ENCODE peak calls at places on chromosomes 4 and X, in four cellular contexts. H is K562, I is SK-N-SH, L is GM12878. Q is an unnamed sample.

GRCh38 chr4:174198396-174199179 is 84.9 kb downstream of the FBXO8 start:
- DNase-seq in H (no peak), I (peak), L (no peak), Q (no peak)

GRCh38 chrX:9611436-9612145 is 146.7 kb downstream of the TBL1X start:
- DNase-seq in H (no peak), I (peak), L (no peak), Q (peak)

GRCh38 chrX:136201601-136202000 is 49.6 kb downstream of the MAP7D3 start:
- DNase-seq in H (no peak), I (no peak), L (no peak), Q (no peak)

GRCh38 chr4:88722828-88723227 is 25.2 kb upstream of the NAP1L5 start:
- DNase-seq in H (no peak), I (no peak), L (no peak), Q (no peak)

GRCh38 chr4:55435136-55435535 is 39.4 kb downstream of the TMEM165 start:
- DNase-seq in H (no peak), I (no peak), L (peak), Q (no peak)

GRCh38 chrX:108122748-108123147 is 31.2 kb downstream of the ATG4A start:
- DNase-seq in H (no peak), I (no peak), L (no peak), Q (no peak)

GRCh38 chr4:174317531-174317930 is 33.8 kb downstream of the CEP44 start:
- DNase-seq in H (no peak), I (no peak), L (no peak), Q (no peak)

GRCh38 chr4:73609688-73610087 is 10.5 kb downstream of the RASSF6 start:
- DNase-seq in H (no peak), I (no peak), L (no peak), Q (peak)

GRCh38 chr4:169270156-169270809 is 473 bp downstream of the SH3RF1 start:
- DNase-seq in H (peak), I (peak), L (no peak), Q (no peak)

GRCh38 chr4:8157496-8157895 is 1.1 kb downstream of the ABLIM2 start:
- DNase-seq in H (no peak), I (no peak), L (no peak), Q (no peak)

GRCh38 chrX:10030570-10030969 is 63.4 kb downstream of the CLDN34 start:
- DNase-seq in H (no peak), I (no peak), L (no peak), Q (peak)

GRCh38 chrX:66915893-66916292 is 277.0 kb upstream of the EDA2R start:
- DNase-seq in H (no peak), I (no peak), L (no peak), Q (no peak)

GRCh38 chr4:76430519-76431388 is 4.3 kb upstream of the SHROOM3 start:
- DNase-seq in H (no peak), I (peak), L (no peak), Q (peak)

GRCh38 chr4:3209551-3210325 is 39.2 kb upstream of the MSANTD1 start:
- DNase-seq in H (no peak), I (no peak), L (no peak), Q (no peak)

GRCh38 chr4:54971474-54971950 is 153.9 kb downstream of the KDR start:
- DNase-seq in H (peak), I (peak), L (no peak), Q (peak)

GRCh38 chrX:136907626-136908025 is 27.1 kb upstream of the RBMX start:
- DNase-seq in H (no peak), I (no peak), L (no peak), Q (no peak)

GRCh38 chr4:56698329-56698728 is 17.2 kb upstream of the HOPX start:
- DNase-seq in H (no peak), I (no peak), L (no peak), Q (no peak)

GRCh38 chr4:6331468-6331867 is 61.8 kb downstream of the WFS1 start:
- DNase-seq in H (no peak), I (no peak), L (no peak), Q (no peak)

GRCh38 chrX:133970021-133970550 is 15.3 kb downstream of the GPC3 start:
- DNase-seq in H (no peak), I (no peak), L (no peak), Q (no peak)

GRCh38 chrX:72301781-72302180 is 3.9 kb downstream of the CITED1 start:
- DNase-seq in H (no peak), I (no peak), L (no peak), Q (no peak)

GRCh38 chr4:137749466-137749865 is 217.2 kb upstream of the PCDH18 start:
- DNase-seq in H (no peak), I (no peak), L (no peak), Q (no peak)

GRCh38 chrX:18146954-18147353 is 73.7 kb downstream of the BEND2 start:
- DNase-seq in H (peak), I (no peak), L (no peak), Q (peak)

GRCh38 chrX:1167466-1167865 is 45.0 kb downstream of the CRLF2 start:
- DNase-seq in H (no peak), I (no peak), L (no peak), Q (no peak)

GRCh38 chr4:15895517-15895916 is 43.0 kb downstream of the FGFBP1 start:
- DNase-seq in H (no peak), I (no peak), L (no peak), Q (no peak)

GRCh38 chr4:1408418-1408817 is 2.2 kb upstream of the NKX1-1 start:
- DNase-seq in H (no peak), I (peak), L (no peak), Q (no peak)

DNA sequence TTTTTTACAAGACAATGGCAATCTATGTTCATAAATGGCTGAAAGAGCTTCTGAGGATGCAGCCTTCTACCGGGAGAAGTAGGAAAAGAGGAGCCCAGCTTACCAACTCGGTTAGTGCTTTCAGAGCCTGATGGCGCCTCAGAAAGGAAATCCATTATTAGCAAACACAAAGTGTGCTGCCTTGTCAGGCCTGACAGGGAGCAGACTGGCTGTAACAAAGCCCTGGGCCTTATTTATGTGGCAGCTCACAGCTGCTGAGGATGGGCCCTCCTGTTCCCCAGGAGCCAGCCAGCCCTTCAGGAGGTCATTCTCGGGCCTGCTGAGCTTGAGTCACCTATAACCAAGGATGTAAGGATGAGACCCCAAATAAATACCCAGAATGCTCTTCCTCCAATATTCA is 226.8 kb upstream of the RASGEF1B start:
- DNase-seq in H (no peak), I (no peak), L (no peak), Q (no peak)
- TF ChIP-seq MXI1 in H (no peak), I (no peak), L (no peak), Q (no peak)

GRCh38 chr4:30867427-30867826 is 147.3 kb downstream of the PCDH7 start:
- DNase-seq in H (no peak), I (no peak), L (no peak), Q (no peak)
- TF ChIP-seq SIN3A in H (no peak), I (no peak), L (no peak), Q (no peak)

GRCh38 chr4:116387942-116388474 is 697.4 kb downstream of the TRAM1L1 start:
- DNase-seq in H (no peak), I (no peak), L (no peak), Q (no peak)

GRCh38 chr4:116386856-116387255 is 698.5 kb downstream of the TRAM1L1 start:
- DNase-seq in H (no peak), I (no peak), L (no peak), Q (no peak)

GRCh38 chr4:116391020-116391419 is 694.4 kb downstream of the TRAM1L1 start:
- DNase-seq in H (no peak), I (no peak), L (no peak), Q (no peak)

GRCh38 chr4:116385583-116385982 is 699.8 kb downstream of the TRAM1L1 start:
- DNase-seq in H (no peak), I (no peak), L (no peak), Q (no peak)

GRCh38 chr4:116389139-116389538 is 696.2 kb downstream of the TRAM1L1 start:
- DNase-seq in H (no peak), I (no peak), L (no peak), Q (no peak)
- TF ChIP-seq MXI1 in H (no peak), I (no peak), L (no peak), Q (no peak)

DNA sequence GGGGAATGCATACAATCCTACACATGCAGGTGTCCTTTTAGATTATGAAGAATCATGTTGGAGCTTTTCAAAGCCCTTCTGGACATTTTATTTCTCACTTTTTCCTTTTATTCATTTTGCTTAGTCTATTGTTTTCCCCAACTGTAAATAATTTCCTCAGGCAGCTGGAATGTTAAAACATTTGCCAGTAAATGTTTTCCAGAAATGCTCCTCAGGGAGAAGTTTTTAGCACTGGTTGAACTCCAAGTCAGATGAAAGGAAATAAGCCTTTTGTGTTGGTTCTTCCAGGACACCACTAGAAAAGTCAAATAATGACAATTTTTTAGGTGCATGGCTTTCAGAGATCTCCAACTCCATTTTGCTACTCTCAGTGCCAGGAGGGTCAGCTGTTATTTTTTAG is 128.0 kb downstream of the IL13RA2 start:
- DNase-seq in H (no peak), I (no peak), L (no peak), Q (no peak)
- TF ChIP-seq SIN3A in H (no peak), I (no peak), L (no peak), Q (no peak)

GRCh38 chr4:94332983-94333590 is 9.5 kb downstream of the HPGDS start:
- DNase-seq in H (no peak), I (no peak), L (no peak), Q (peak)
- TF ChIP-seq MXI1 in H (no peak), I (no peak), L (no peak), Q (no peak)

GRCh38 chrX:118228456-118228855 is 111.8 kb upstream of the KLHL13 start:
- DNase-seq in H (no peak), I (no peak), L (no peak), Q (no peak)

GRCh38 chrX:118221733-118222132 is 105.1 kb upstream of the KLHL13 start:
- DNase-seq in H (no peak), I (no peak), L (no peak), Q (no peak)

GRCh38 chrX:118228041-118228440 is 111.4 kb upstream of the KLHL13 start:
- DNase-seq in H (no peak), I (no peak), L (no peak), Q (no peak)

GRCh38 chrX:118221257-118221656 is 104.6 kb upstream of the KLHL13 start:
- DNase-seq in H (no peak), I (peak), L (no peak), Q (no peak)

DNA sequence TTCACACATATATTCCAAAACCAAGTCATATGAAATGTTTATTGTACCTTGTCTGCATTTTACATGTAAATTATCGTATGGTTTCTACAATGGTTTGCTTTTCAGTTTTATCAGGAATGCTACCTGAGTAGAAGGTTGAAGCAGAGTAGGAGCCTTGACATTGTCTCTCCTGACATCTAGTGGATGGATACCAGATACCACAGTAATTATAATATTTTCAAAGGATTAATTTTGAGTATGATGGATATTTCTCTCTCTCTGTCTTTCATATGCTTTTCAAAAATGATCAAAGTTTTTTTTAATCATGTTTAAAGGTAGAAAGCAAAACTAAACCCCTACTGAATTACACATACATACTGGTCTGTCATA is 109.4 kb upstream of the KLHL13 start:
- DNase-seq in H (no peak), I (peak), L (peak), Q (peak)
- TF ChIP-seq SIN3A in H (no peak), I (no peak), L (no peak), Q (no peak)

GRCh38 chrX:48960291-48960690 is 2.9 kb upstream of the OTUD5 start:
- DNase-seq in H (no peak), I (no peak), L (no peak), Q (no peak)

GRCh38 chrX:48957827-48958634 is 624 bp upstream of the OTUD5 start:
- DNase-seq in H (peak), I (peak), L (peak), Q (peak)

GRCh38 chrX:48956728-48957414 is 536 bp downstream of the OTUD5 start:
- DNase-seq in H (peak), I (no peak), L (no peak), Q (no peak)

GRCh38 chrX:48957477-48957826 is at the start of gene OTUD5:
- DNase-seq in H (peak), I (peak), L (no peak), Q (peak)

DNA sequence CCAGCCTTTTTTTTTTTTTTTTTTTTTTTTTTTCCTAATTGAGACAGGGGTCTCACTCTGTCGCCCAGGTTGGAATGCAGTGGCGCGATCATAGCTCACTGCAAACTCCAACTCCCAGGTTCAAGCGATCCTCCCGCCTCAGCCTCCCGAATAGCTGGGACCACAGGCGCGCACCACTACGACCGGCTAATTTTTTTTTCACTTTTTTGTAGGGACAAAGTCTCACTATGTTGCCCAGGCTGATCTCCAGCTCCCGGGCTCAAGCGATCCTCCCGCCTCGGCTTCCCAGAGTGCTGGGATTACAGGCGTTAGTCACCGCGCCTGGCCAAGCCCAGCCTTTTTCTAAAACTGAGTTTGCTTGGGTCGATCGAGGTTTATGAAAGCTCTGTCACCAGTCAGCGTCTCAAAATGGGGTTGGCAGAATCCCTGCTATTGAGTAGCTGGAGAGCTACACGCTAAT is 1.3 kb upstream of the OTUD5 start:
- DNase-seq in H (no peak), I (no peak), L (no peak), Q (peak)
- TF ChIP-seq MXI1 in H (no peak), I (no peak), L (no peak), Q (no peak)

DNA sequence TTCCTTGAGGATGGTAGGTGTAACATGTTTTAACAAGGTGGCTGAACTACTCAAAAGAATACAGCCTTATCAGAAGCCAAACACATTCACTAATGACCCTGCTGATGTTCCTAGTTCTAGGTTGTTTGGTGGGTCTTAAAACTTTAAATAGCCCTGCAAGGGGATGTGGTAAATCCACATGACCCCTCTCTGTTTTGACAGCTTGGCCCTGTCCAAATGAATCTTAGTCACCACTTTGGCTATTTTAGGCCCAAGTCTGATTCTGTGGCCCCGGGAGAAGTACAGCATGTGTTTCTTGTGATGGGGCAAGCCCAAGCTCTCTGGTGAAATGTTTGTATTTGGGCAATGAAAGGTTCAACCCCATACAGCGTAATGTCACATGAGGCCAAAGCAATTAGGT is 54.5 kb upstream of the GPR34 start:
- DNase-seq in H (peak), I (no peak), L (no peak), Q (no peak)
- TF ChIP-seq SIN3A in H (no peak), I (no peak), L (no peak), Q (no peak)